ENCODE peak calls at places on chromosomes 7 and 10, in ten cellular contexts. L is A549, J is AG10803, Y is WERI-Rb-1, T is cardiac muscle cell, O is upper lobe of right lung, I is BJ, P is AG04450, Q is H1, X is keratinocyte. K is an unnamed sample.

GRCh38 chr7:117941138-117941810 is 68.0 kb upstream of the CTTNBP2 start:
- DNase-seq in Y (no peak), O (no peak), L (no peak), J (peak; percentile 2), X (no peak), T (no peak), P (no peak), Q (no peak), I (no peak), K (no peak)

GRCh38 chr10:80443531-80443974 is 10.6 kb upstream of the TSPAN14 start:
- DNase-seq in T (no peak), X (no peak), P (no peak), O (no peak), J (peak; percentile 35), Y (peak; percentile 62), Q (no peak), I (no peak), L (peak; percentile 73), K (no peak)

GRCh38 chr7:47430422-47430821 is 151.5 kb downstream of the TNS3 start:
- DNase-seq in T (no peak), X (no peak), I (no peak), P (no peak), Q (no peak), J (no peak), Y (no peak), O (no peak), L (no peak), K (no peak)

GRCh38 chr10:62790571-62790970 is 13.9 kb upstream of the ADO start:
- DNase-seq in Q (no peak), O (no peak), X (no peak), J (no peak), L (no peak), T (no peak), I (no peak), Y (no peak), P (no peak), K (no peak)

GRCh38 chr7:7696458-7697119 is 21.8 kb downstream of the RPA3 start:
- DNase-seq in T (no peak), J (peak; percentile 63), X (no peak), L (no peak), Y (no peak), I (no peak), P (no peak), Q (no peak), O (no peak), K (peak; percentile 72)

GRCh38 chr10:103445366-103445765 is 6.8 kb downstream of the CALHM2 start:
- DNase-seq in J (no peak), L (no peak), P (no peak), X (no peak), Q (no peak), T (no peak), O (no peak), Y (no peak), I (no peak), K (no peak)

GRCh38 chr10:126993208-126993607 is 88.0 kb downstream of the DOCK1 start:
- DNase-seq in T (no peak), Y (no peak), I (no peak), O (no peak), X (no peak), L (no peak), Q (no peak), J (no peak), P (no peak), K (no peak)

GRCh38 chr10:117217196-117217761 is 20.0 kb downstream of the KCNK18 start:
- DNase-seq in J (peak; percentile 8), I (no peak), X (no peak), P (no peak), L (peak; percentile 24), O (no peak), Y (no peak), Q (peak; percentile 73), T (no peak), K (no peak)

GRCh38 chr7:114530074-114530611 is 115.5 kb downstream of the FOXP2 start:
- DNase-seq in Q (no peak), T (no peak), P (no peak), J (peak; percentile 67), Y (no peak), I (peak; percentile 44), X (no peak), L (peak; percentile 64), O (no peak), K (peak; percentile 54)

GRCh38 chr7:113331155-113331898 is 213.0 kb upstream of the SMIM30 start:
- DNase-seq in O (no peak), P (no peak), L (no peak), Y (peak; percentile 94), X (no peak), Q (peak; percentile 46), T (peak; percentile 2), J (no peak), I (no peak), K (no peak)

GRCh38 chr7:151408839-151409554 is 841 bp downstream of the WDR86 start:
- DNase-seq in X (no peak), T (peak; percentile 55), L (no peak), P (no peak), O (peak; percentile 63), Y (no peak), I (no peak), Q (peak; percentile 75), J (no peak), K (no peak)

GRCh38 chr10:72429931-72430330 is 75.2 kb upstream of the DNAJB12 start:
- DNase-seq in Q (no peak), I (no peak), O (no peak), L (no peak), Y (no peak), X (no peak), P (no peak), J (no peak), T (no peak), K (no peak)

GRCh38 chr7:30963842-30964241 is at the start of gene GHRHR:
- DNase-seq in P (no peak), I (no peak), J (no peak), X (no peak), L (no peak), T (no peak), O (no peak), Y (no peak), Q (no peak), K (no peak)

GRCh38 chr7:123865517-123866117 is 20.6 kb downstream of the HYAL4 start:
- DNase-seq in X (peak; percentile 21), I (peak; percentile 9), Q (no peak), J (peak; percentile 67), L (peak; percentile 69), T (peak; percentile 72), Y (peak; percentile 50), O (no peak), P (peak; percentile 38), K (peak; percentile 76)

GRCh38 chr10:95573953-95574604 is 12.9 kb upstream of the SORBS1 start:
- DNase-seq in I (no peak), T (no peak), Y (no peak), X (no peak), O (no peak), J (no peak), Q (no peak), L (no peak), P (no peak), K (no peak)

GRCh38 chr7:832292-832967 is at the start of gene SUN1:
- DNase-seq in Q (no peak), I (peak; percentile 45), X (peak; percentile 95), L (peak; percentile 71), O (no peak), P (no peak), J (peak; percentile 79), T (peak; percentile 49), Y (no peak), K (peak; percentile 81)

GRCh38 chr7:12196386-12196785 is 14.7 kb upstream of the TMEM106B start:
- DNase-seq in X (no peak), I (no peak), T (no peak), J (no peak), L (no peak), P (no peak), O (no peak), Q (no peak), Y (no peak), K (no peak)

DNA sequence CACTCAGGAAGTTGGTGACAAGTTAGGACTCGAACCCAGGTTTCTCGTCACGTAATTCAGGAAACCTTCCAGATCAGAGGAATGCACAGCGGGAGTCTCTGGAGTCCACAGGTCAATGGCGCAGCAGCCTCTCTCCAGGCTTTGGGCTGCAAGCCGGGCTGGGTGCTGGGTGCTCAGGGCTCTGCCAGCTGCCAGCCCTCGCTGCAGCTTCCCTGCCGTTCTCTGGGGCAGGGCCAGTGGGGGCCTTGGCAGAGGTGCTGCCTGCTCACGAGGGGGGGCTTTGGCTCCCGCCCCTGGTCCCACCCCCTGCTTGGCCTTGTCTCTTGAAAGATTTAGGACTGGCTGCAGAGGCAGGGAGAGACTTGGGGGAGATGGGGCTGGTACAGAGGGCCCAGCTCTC is at the start of gene TACR2:
- DNase-seq in L (no peak), O (no peak), T (no peak), Q (no peak), P (no peak), Y (no peak), J (no peak), X (no peak), I (no peak), K (no peak)
- H3K4me3 ChIP-seq in L (no peak within 1 kb of the TSS), O (no peak within 1 kb of the TSS), T (no peak within 1 kb of the TSS), Q (no peak within 1 kb of the TSS), P (no peak within 1 kb of the TSS), Y (no peak within 1 kb of the TSS), J (no peak within 1 kb of the TSS), X (no peak within 1 kb of the TSS), I (no peak within 1 kb of the TSS), K (no peak within 1 kb of the TSS)

GRCh38 chr10:17178006-17178405 is 23.5 kb downstream of the TRDMT1 start:
- DNase-seq in T (no peak), L (no peak), O (no peak), Q (no peak), I (no peak), Y (no peak), X (no peak), J (no peak), P (no peak), K (no peak)
- TF ChIP-seq CTCF in T (no peak), L (no peak), O (no peak), Q (no peak), I (no peak), Y (no peak), X (no peak), J (no peak), P (no peak), K (no peak)

DNA sequence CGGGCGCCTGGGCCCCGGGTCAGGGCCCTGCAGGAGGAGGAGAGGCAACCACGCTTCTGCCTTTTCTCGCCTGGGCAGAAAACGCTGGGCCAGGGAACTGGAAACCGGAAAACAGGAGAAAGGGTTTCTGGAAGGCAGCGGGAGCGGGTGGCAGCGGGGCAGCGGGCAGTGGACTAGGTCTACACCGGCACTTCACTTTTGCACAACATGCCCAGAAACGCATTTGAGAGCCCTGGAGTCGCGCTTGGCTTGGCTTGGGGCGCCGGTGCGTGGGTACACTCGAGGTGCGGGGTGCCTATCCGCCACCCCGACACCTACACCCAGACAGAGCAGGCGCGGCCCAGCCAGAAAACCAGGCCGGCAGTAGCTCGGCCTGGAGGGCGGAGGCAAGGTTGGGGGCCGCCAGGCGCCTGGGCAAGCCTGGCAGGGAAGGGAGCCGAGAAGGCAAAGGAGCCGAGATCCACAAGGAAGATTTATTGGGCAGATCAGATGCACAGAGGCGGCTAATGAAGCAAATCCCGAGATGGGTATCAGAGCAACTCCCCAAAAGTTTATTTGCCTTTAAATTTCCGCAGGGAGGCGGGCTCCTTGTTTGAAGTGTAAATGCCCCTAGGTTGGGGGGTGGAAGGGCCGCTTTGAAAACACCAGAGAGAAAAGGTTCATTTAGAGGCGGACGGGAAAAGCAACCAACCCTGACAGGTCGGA is 3.2 kb upstream of the PAX2 start:
- DNase-seq in L (no peak), J (no peak), P (no peak), O (no peak), Y (no peak), I (no peak), T (no peak), Q (peak; percentile 67), X (no peak), K (no peak)
- H3K4me3 ChIP-seq in L (no peak overlapping the region), J (no peak overlapping the region), P (no peak overlapping the region), O (no peak overlapping the region), Y (no peak overlapping the region), I (no peak overlapping the region), T (no peak overlapping the region), Q (no peak overlapping the region), X (no peak overlapping the region), K (no peak overlapping the region)

GRCh38 chr7:66844552-66845381 is 76.3 kb upstream of the TMEM248 start:
- DNase-seq in Y (peak; percentile 98), P (peak; percentile 97), J (peak; percentile 97), L (peak; percentile 99), O (peak; percentile 99), Q (peak; percentile 100), X (peak; percentile 82), I (peak; percentile 86), T (peak; percentile 98), K (peak; percentile 98)
- TF ChIP-seq CTCF in Y (peak; percentile 34), P (peak; percentile 27), J (peak; percentile 44), L (no peak), O (peak; percentile 18), Q (peak; percentile 17), X (peak; percentile 28), I (peak; percentile 37), T (peak; percentile 13), K (peak; percentile 18)